ENCODE peak calls at places on chromosomes 7 and 10, in seven cellular contexts. P is T-helper 9 cell; S is HFF-Myc; Y is lung; K is GDM1; F is pons; Z is stimulated activated CD4-positive, alpha-beta T cell treated with anti-CD3 and anti-CD28 coated beads, Interleukin-1b, Interleukin-23, amount 100 ng/mL, for 48 hours. J is an unnamed sample.

GRCh38 chr7:130990178-130990832 is 256.3 kb upstream of the KLF14 start:
- DNase-seq in F (no peak), Y (peak; percentile 81), Z (no peak), P (no peak), S (no peak), K (no peak), J (no peak)

GRCh38 chr7:23018747-23019146 is 4.8 kb upstream of the HYCC1 start:
- DNase-seq in P (no peak), Z (no peak), S (no peak), F (peak; percentile 72), K (no peak), Y (no peak), J (peak; percentile 29)

GRCh38 chr7:83866587-83866986 is 217.6 kb upstream of the SEMA3E start:
- DNase-seq in K (no peak), S (no peak), F (no peak), Y (no peak), P (no peak), Z (no peak), J (no peak)

GRCh38 chr7:79452495-79453265 is 787 bp downstream of the MAGI2 start:
- DNase-seq in Y (peak; percentile 32), S (no peak), F (peak; percentile 27), K (no peak), P (no peak), Z (no peak), J (no peak)

GRCh38 chr7:134153493-134154093 is 26.5 kb downstream of the LRGUK start:
- DNase-seq in F (no peak), Y (no peak), K (no peak), P (no peak), S (no peak), Z (no peak), J (no peak)

GRCh38 chr10:110901954-110902819 is 16.8 kb downstream of the BBIP1 start:
- DNase-seq in Z (peak; percentile 59), K (no peak), Y (no peak), S (no peak), P (no peak), F (no peak), J (no peak)

GRCh38 chr10:49090696-49091338 is 24.5 kb downstream of the VSTM4 start:
- DNase-seq in P (no peak), Z (no peak), K (no peak), S (no peak), Y (peak; percentile 21), F (no peak), J (no peak)

GRCh38 chr7:47636111-47636692 is 54.3 kb upstream of the TNS3 start:
- DNase-seq in Y (no peak), F (no peak), S (no peak), K (no peak), P (no peak), Z (no peak), J (no peak)

GRCh38 chr10:79102056-79102874 is 33.5 kb downstream of the ZMIZ1 start:
- DNase-seq in P (no peak), Y (no peak), S (no peak), Z (no peak), K (no peak), F (no peak), J (no peak)

GRCh38 chr10:61024801-61025201 is 80.8 kb upstream of the RHOBTB1 start:
- DNase-seq in Z (no peak), P (no peak), S (no peak), K (no peak), Y (no peak), F (peak; percentile 67), J (no peak)

GRCh38 chr10:95244152-95244551 is 46.7 kb downstream of the PDLIM1 start:
- DNase-seq in P (no peak), Z (no peak), Y (no peak), F (no peak), S (no peak), K (no peak), J (no peak)